ENCODE peak calls at places on chromosomes 5 and 9, in four cellular contexts. R is A549, I is HepG2, Z is GM12878. E is an unnamed sample.

GRCh38 chr5:54844905-54845566 is 140.4 kb downstream of the ESM1 start:
- DNase-seq in R (peak), I (peak), Z (peak), E (peak)

GRCh38 chr9:38287420-38287985 is 105.0 kb upstream of the ALDH1B1 start:
- DNase-seq in R (no peak), I (no peak), Z (no peak), E (no peak)

GRCh38 chr5:20088361-20088760 is 100.4 kb upstream of the CDH18 start:
- DNase-seq in R (no peak), I (no peak), Z (no peak), E (no peak)

GRCh38 chr9:109974143-109974917 is 194.3 kb downstream of the PALM2AKAP2 start:
- DNase-seq in R (no peak), I (no peak), Z (peak), E (no peak)

GRCh38 chr9:133374612-133375115 is 1.2 kb downstream of the SURF4 start:
- DNase-seq in R (no peak), I (no peak), Z (no peak), E (no peak)

GRCh38 chr9:130696139-130696650 is 2.6 kb downstream of the EXOSC2 start:
- DNase-seq in R (no peak), I (no peak), Z (no peak), E (no peak)

GRCh38 chr9:17609312-17610005 is 30.6 kb downstream of the SH3GL2 start:
- DNase-seq in R (no peak), I (no peak), Z (no peak), E (no peak)

GRCh38 chr5:31319338-31319737 is 125.9 kb downstream of the CDH6 start:
- DNase-seq in R (no peak), I (no peak), Z (no peak), E (no peak)

GRCh38 chr5:131379723-131380122 is 115.9 kb downstream of the CDC42SE2 start:
- DNase-seq in R (peak), I (peak), Z (peak), E (no peak)

GRCh38 chr9:86573886-86574285 is 219.7 kb upstream of the TUT7 start:
- DNase-seq in R (no peak), I (no peak), Z (no peak), E (no peak)

GRCh38 chr5:134090482-134090881 is 24.0 kb upstream of the TCF7 start:
- DNase-seq in R (no peak), I (no peak), Z (no peak), E (no peak)

GRCh38 chr9:120712539-120713031 is 1.7 kb downstream of the MEGF9 start:
- DNase-seq in R (peak), I (no peak), Z (no peak), E (no peak)

GRCh38 chr5:80998590-80998979 is 38.4 kb downstream of the RASGRF2 start:
- DNase-seq in R (no peak), I (no peak), Z (no peak), E (no peak)

GRCh38 chr9:132978451-132979087 is at the start of gene GFI1B:
- DNase-seq in R (no peak), I (no peak), Z (no peak), E (peak)

GRCh38 chr5:142637871-142638270 is 48.0 kb downstream of the FGF1 start:
- DNase-seq in R (no peak), I (no peak), Z (no peak), E (no peak)

GRCh38 chr5:95555553-95555952 is 652 bp downstream of the ARSK start:
- DNase-seq in R (no peak), I (no peak), Z (no peak), E (no peak)

GRCh38 chr9:99925542-99925941 is 19.1 kb downstream of the STX17 start:
- DNase-seq in R (no peak), I (no peak), Z (no peak), E (no peak)

GRCh38 chr5:102629827-102630605 is 125.1 kb upstream of the PAM start:
- DNase-seq in R (no peak), I (peak), Z (no peak), E (no peak)

GRCh38 chr5:173090626-173091025 is 34.5 kb downstream of the CREBRF start:
- DNase-seq in R (no peak), I (no peak), Z (no peak), E (no peak)

GRCh38 chr5:68159251-68159951 is 56.2 kb upstream of the PIK3R1 start:
- DNase-seq in R (no peak), I (no peak), Z (no peak), E (no peak)

GRCh38 chr9:37324691-37325490 is 97.6 kb upstream of the GRHPR start:
- DNase-seq in R (no peak), I (no peak), Z (no peak), E (no peak)

GRCh38 chr5:110727025-110727314 is 499 bp upstream of the TMEM232 start:
- DNase-seq in R (peak), I (peak), Z (no peak), E (no peak)

GRCh38 chr5:139017624-139018023 is 142.5 kb upstream of the LRRTM2 start:
- DNase-seq in R (no peak), I (no peak), Z (no peak), E (peak)

GRCh38 chr9:120948824-120949223 is 22.2 kb upstream of the TRAF1 start:
- DNase-seq in R (no peak), I (no peak), Z (no peak), E (no peak)

GRCh38 chr9:116713266-116713665 is 26.2 kb downstream of the TRIM32 start:
- DNase-seq in R (no peak), I (no peak), Z (no peak), E (no peak)

GRCh38 chr9:95171001-95171400 is 146.5 kb downstream of the FANCC start:
- DNase-seq in R (no peak), I (no peak), Z (peak), E (no peak)

GRCh38 chr5:5983261-5983660 is 395.1 kb downstream of the MED10 start:
- DNase-seq in R (no peak), I (no peak), Z (no peak), E (no peak)

GRCh38 chr9:99437145-99437544 is 215.1 kb downstream of the SEC61B start:
- DNase-seq in R (no peak), I (no peak), Z (no peak), E (no peak)

GRCh38 chr9:68979538-68980314 is 34.2 kb downstream of the PRKACG start:
- DNase-seq in R (no peak), I (no peak), Z (no peak), E (no peak)

GRCh38 chr5:15502208-15502607 is 2.2 kb downstream of the FBXL7 start:
- DNase-seq in R (no peak), I (no peak), Z (no peak), E (no peak)

GRCh38 chr5:132487841-132488555 is 2.6 kb downstream of the IRF1 start:
- DNase-seq in R (no peak), I (no peak), Z (no peak), E (no peak)

GRCh38 chr5:119255571-119256356 is 100.1 kb upstream of the TNFAIP8 start:
- DNase-seq in R (peak), I (peak), Z (no peak), E (no peak)

GRCh38 chr9:130255638-130255930 is 10.0 kb upstream of the HMCN2 start:
- DNase-seq in R (no peak), I (no peak), Z (no peak), E (no peak)

GRCh38 chr9:21605489-21605931 is 123.4 kb upstream of the IFNE start:
- DNase-seq in R (peak), I (no peak), Z (no peak), E (no peak)

GRCh38 chr5:72503888-72504491 is 3.2 kb downstream of the ZNF366 start:
- DNase-seq in R (peak), I (no peak), Z (no peak), E (no peak)

GRCh38 chr5:94749048-94749447 is 130.6 kb downstream of the SLF1 start:
- DNase-seq in R (no peak), I (no peak), Z (no peak), E (no peak)

GRCh38 chr5:25701936-25702335 is 1057.2 kb upstream of the CDH10 start:
- DNase-seq in R (no peak), I (no peak), Z (no peak), E (no peak)

GRCh38 chr5:32315221-32316014 is 2.7 kb upstream of the MTMR12 start:
- DNase-seq in R (no peak), I (no peak), Z (no peak), E (no peak)

GRCh38 chr9:78097541-78097940 is 65.9 kb upstream of the GNAQ start:
- DNase-seq in R (no peak), I (no peak), Z (no peak), E (no peak)

GRCh38 chr5:123000731-123001130 is 35.8 kb downstream of the PPIC start:
- DNase-seq in R (no peak), I (no peak), Z (no peak), E (no peak)

GRCh38 chr5:122997294-122997693 is 39.2 kb downstream of the PPIC start:
- DNase-seq in R (no peak), I (no peak), Z (no peak), E (no peak)

GRCh38 chr5:123001801-123002200 is 34.7 kb downstream of the PPIC start:
- DNase-seq in R (no peak), I (no peak), Z (no peak), E (peak)

GRCh38 chr5:122996102-122996501 is 40.4 kb downstream of the PPIC start:
- DNase-seq in R (no peak), I (no peak), Z (no peak), E (no peak)

GRCh38 chr5:122999947-123000563 is 36.5 kb downstream of the PPIC start:
- DNase-seq in R (peak), I (peak), Z (peak), E (no peak)
- TF ChIP-seq PBX3 in R (no peak), I (no peak), Z (no peak), E (no peak)

GRCh38 chr9:34178698-34179527 is at the start of gene UBAP1:
- DNase-seq in R (peak), I (peak), Z (peak), E (peak)
- TF ChIP-seq REST in R (no peak), I (peak), Z (no peak), E (no peak)

GRCh38 chr9:27408523-27408922 is 111.6 kb upstream of the EQTN start:
- DNase-seq in R (peak), I (no peak), Z (no peak), E (no peak)

GRCh38 chr9:27414215-27414731 is 109.8 kb upstream of the IFNK start:
- DNase-seq in R (no peak), I (no peak), Z (no peak), E (no peak)

GRCh38 chr9:27412081-27412480 is 112.0 kb upstream of the IFNK start:
- DNase-seq in R (no peak), I (no peak), Z (no peak), E (no peak)

GRCh38 chr9:27413507-27414214 is 110.4 kb upstream of the IFNK start:
- DNase-seq in R (no peak), I (no peak), Z (no peak), E (no peak)

DNA sequence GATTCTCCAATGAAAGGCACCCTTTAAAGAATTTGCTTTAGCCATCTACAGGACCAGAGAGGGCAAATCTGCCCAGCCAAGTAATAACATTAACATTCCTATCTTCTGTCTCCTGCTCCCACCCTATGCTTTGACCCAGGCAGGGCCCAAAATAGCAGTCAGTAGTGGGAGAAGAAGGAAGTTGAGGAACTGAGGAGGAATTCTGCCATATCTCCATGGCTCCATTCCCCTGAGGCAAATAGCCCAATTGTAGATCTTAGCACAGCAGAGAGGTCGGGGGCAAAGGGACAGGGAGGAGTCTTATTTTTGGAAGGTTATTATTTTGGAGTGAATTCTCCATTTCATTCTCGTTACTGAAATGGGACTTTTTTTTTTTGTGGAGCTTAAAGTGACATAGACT is 111.1 kb upstream of the IFNK start:
- DNase-seq in R (no peak), I (no peak), Z (no peak), E (no peak)
- H3K27ac ChIP-seq in R (no peak), I (no peak), Z (no peak), E (no peak)

DNA sequence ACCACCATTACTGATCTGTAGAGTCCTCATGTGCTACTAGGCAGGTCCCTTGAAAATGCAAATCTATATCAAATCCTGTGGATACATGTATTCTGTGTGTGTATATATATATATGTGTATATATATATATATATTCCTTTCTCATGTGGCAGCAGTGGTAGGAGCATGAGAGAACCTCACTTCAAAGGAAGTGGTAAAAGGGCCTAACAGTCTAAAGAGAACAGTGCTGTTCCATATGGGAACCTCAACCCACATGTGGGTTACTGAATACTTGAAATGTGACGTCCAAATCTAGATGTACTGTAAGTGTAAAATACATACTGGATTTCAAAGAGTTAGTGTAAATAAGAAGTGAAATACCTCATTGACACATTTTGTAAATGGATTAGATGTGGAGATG is 5.4 kb downstream of the SLC46A2 start:
- DNase-seq in R (no peak), I (no peak), Z (no peak), E (no peak)
- TF ChIP-seq PBX3 in R (no peak), I (no peak), Z (no peak), E (no peak)

GRCh38 chr9:98043921-98044320 is 12.6 kb upstream of the NANS start:
- DNase-seq in R (no peak), I (no peak), Z (no peak), E (no peak)

GRCh38 chr9:98046161-98046543 is 10.4 kb upstream of the NANS start:
- DNase-seq in R (no peak), I (no peak), Z (no peak), E (no peak)

GRCh38 chr9:98047002-98047401 is 9.5 kb upstream of the NANS start:
- DNase-seq in R (no peak), I (no peak), Z (no peak), E (no peak)

GRCh38 chr9:98049668-98050067 is 6.9 kb upstream of the NANS start:
- DNase-seq in R (no peak), I (no peak), Z (no peak), E (no peak)

DNA sequence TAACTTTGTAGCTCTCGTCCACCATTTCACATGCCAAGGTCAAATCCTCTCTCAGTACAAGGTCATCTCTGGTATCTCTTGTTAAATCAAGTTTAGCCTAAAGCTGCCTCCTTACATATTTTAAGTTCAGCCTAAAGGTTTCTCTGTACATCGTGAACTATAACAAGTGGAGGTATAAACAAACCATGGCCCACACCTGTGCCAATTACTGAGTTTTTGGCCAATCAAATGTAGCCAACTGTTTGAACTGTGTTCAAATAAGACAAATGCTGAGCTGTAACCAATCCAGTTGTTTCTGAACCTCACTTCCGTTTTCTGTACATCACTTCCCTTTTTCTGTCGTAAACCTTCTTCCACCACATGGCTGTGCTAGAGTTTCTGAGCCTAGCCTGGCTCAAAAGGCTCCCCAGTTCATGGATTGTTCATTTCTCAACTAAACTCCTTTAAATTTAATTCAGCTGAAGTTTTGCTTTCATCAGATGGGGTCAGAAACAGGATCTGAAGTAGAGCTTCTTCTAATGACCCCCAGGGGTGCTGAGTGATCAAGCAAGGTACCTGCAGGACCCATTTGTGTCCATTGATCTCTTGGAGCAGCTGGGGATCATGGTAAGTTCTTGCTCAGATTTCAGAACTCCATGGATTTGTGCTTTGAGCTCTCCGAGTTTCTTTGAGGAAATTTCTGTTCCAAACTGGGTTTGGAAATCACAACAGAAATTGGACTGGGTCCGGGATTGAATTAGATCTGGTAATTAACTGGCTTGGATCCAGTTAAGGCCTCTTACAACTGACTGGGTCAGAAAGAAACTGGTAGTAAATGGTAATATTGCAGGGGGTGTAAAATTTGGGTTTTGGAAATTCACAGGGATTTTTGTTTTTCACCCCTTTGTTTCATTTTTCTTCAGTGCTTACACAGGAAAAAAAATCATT is 11.0 kb upstream of the NANS start:
- DNase-seq in R (peak), I (peak), Z (peak), E (no peak)
- TF ChIP-seq REST in R (no peak), I (no peak), Z (no peak), E (no peak)

GRCh38 chr9:79577969-79578723 is 6.4 kb downstream of the TLE4 start:
- DNase-seq in R (no peak), I (no peak), Z (no peak), E (peak)
- H3K27ac ChIP-seq in R (no peak), I (no peak), Z (no peak), E (peak)

E was measured in SK-N-SH.